ENCODE peak calls at places on chromosomes 4 and X, in six cellular contexts. W, A, L, U, Y and B are unnamed samples.
A peak's percentile ranks its signal among the peaks of the same experiment; 100 is the strongest.

GRCh38 chrX:24377911-24378468 is 17.6 kb downstream of the SUPT20HL1 start:
- DNase-seq in A (peak; percentile 44), L (no peak), W (no peak), Y (no peak), U (no peak), B (peak; percentile 77)

GRCh38 chr4:40192286-40193017 is 4.4 kb upstream of the RHOH start:
- DNase-seq in L (no peak), Y (no peak), W (no peak), A (no peak), U (no peak), B (no peak)

GRCh38 chr4:112426416-112426815 is 89.6 kb downstream of the NEUROG2 start:
- DNase-seq in U (no peak), A (no peak), W (no peak), L (no peak), Y (no peak), B (no peak)

GRCh38 chrX:110280954-110281353 is 36.9 kb downstream of the AMMECR1 start:
- DNase-seq in U (no peak), A (no peak), Y (no peak), L (no peak), W (peak; percentile 58), B (no peak)

GRCh38 chrX:13380230-13380629 is 60.4 kb upstream of the ATXN3L start:
- DNase-seq in L (no peak), Y (peak; percentile 19), W (peak; percentile 69), U (no peak), A (no peak), B (no peak)

GRCh38 chr4:185754961-185755360 is 57.0 kb downstream of the SORBS2 start:
- DNase-seq in A (no peak), U (no peak), Y (no peak), W (no peak), L (no peak), B (no peak)

GRCh38 chrX:45479196-45479834 is 278.6 kb upstream of the DIPK2B start:
- DNase-seq in U (no peak), A (no peak), W (peak; percentile 93), L (no peak), Y (peak; percentile 86), B (no peak)

GRCh38 chrX:77742788-77743476 is 43.1 kb downstream of the ATRX start:
- DNase-seq in U (no peak), W (no peak), L (no peak), A (no peak), Y (no peak), B (no peak)

GRCh38 chrX:107701493-107702121 is 73.3 kb downstream of the PRPS1 start:
- DNase-seq in L (no peak), Y (no peak), W (no peak), A (no peak), U (no peak), B (no peak)

GRCh38 chr4:1074077-1074476 is 39.3 kb downstream of the RNF212 start:
- DNase-seq in Y (no peak), L (no peak), A (no peak), W (no peak), U (no peak), B (no peak)

GRCh38 chr4:3820016-3820805 is 54.0 kb downstream of the ADRA2C start:
- DNase-seq in U (no peak), A (no peak), Y (no peak), L (no peak), W (no peak), B (no peak)

GRCh38 chr4:127400736-127401346 is 231.9 kb upstream of the INTU start:
- DNase-seq in U (peak; percentile 86), L (peak; percentile 57), Y (peak; percentile 85), W (peak; percentile 83), A (peak; percentile 19), B (peak; percentile 73)

GRCh38 chr4:105741548-105741947 is 33.0 kb downstream of the GSTCD start:
- DNase-seq in Y (no peak), W (peak; percentile 35), L (no peak), A (no peak), U (no peak), B (no peak)

GRCh38 chr4:87196146-87196545 is 24.3 kb downstream of the KLHL8 start:
- DNase-seq in L (no peak), A (no peak), W (no peak), Y (no peak), U (no peak), B (no peak)

GRCh38 chr4:58739275-58739674 is 1629.1 kb upstream of the IGFBP7 start:
- DNase-seq in Y (no peak), A (no peak), L (no peak), U (no peak), W (no peak), B (no peak)
- H2BK15ac ChIP-seq in Y (no peak overlapping the region), A (no peak overlapping the region), L (no peak overlapping the region), U (no peak overlapping the region), W (no peak overlapping the region), B (no peak overlapping the region)

DNA sequence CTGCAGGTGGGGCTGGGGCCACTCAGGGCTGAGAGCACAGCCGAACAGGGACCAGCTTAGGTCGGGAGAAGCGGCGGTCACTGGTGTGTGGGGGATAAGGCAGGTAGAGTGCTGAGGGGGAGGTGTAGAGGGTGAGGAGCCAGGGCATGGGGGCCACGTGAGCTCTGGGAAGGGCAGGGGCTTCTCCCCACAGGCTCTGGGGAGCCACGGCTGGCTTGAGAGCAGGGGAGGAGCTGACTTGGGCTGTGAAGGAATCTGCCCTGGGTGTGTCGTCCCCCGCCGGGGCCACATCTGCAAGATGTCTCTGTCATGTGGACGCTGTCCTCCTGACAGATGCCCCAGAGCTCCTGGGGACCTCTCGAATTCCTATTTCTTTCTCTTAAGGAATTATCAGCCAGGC is 15.0 kb downstream of the SH3TC1 start:
- DNase-seq in U (no peak), A (no peak), L (no peak), W (no peak), Y (no peak), B (no peak)
- H2BK15ac ChIP-seq in U (no peak overlapping the region), A (no peak overlapping the region), L (no peak overlapping the region), W (no peak overlapping the region), Y (no peak overlapping the region), B (no peak overlapping the region)

DNA sequence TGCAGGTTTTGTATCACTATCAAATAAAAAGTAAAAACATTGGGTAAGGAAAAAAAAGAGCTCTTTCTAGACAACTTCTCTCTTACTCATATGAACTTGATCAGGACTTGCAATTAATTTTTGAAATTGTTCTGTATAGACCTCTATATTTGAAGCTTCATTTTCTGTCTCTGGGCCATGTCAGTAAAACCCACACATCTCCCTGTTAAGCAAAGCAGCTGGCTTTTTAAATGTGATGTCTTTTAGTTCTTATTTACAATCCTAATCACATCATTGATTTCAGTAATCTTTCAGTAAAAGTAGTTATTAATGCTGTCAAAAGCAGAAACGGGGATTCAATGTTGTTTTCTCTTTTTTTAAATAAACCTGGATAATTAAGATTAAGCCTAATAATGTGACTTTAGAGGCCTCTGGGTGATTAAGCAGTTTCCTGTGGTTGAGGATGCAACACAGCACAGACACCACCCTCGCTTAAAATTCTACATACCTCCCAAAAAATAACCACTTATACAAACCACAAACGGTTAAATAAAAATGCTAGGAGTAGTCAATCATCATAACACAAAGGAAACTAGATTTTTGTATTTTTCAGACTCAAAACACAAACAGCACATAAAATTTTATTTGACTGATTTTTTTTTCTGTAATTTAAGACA is 5.2 kb upstream of the PCDH10 start:
- DNase-seq in U (no peak), W (no peak), A (no peak), Y (no peak), L (no peak), B (no peak)
- H2BK15ac ChIP-seq in U (no peak overlapping the region), W (no peak overlapping the region), A (no peak overlapping the region), Y (no peak overlapping the region), L (no peak overlapping the region), B (no peak overlapping the region)

GRCh38 chr4:75722417-75722816 is 2.0 kb upstream of the USO1 start:
- DNase-seq in Y (no peak), W (no peak), L (no peak), A (no peak), U (no peak), B (no peak)
- H2BK15ac ChIP-seq in Y (no peak overlapping the region), W (no peak overlapping the region), L (no peak overlapping the region), A (no peak overlapping the region), U (no peak overlapping the region), B (no peak overlapping the region)

GRCh38 chrX:28794751-28795150 is 207.5 kb downstream of the IL1RAPL1 start:
- DNase-seq in A (no peak), L (no peak), U (no peak), Y (no peak), W (no peak), B (no peak)
- H2BK15ac ChIP-seq in A (no peak overlapping the region), L (no peak overlapping the region), U (no peak overlapping the region), Y (no peak overlapping the region), W (no peak overlapping the region), B (no peak overlapping the region)

GRCh38 chr4:22842360-22842759 is 149.6 kb downstream of the GBA3 start:
- DNase-seq in L (peak; percentile 35), A (no peak), U (peak; percentile 51), Y (no peak), W (no peak), B (no peak)
- H2BK15ac ChIP-seq in L (no peak overlapping the region), A (no peak overlapping the region), U (no peak overlapping the region), Y (no peak overlapping the region), W (no peak overlapping the region), B (no peak overlapping the region)

DNA sequence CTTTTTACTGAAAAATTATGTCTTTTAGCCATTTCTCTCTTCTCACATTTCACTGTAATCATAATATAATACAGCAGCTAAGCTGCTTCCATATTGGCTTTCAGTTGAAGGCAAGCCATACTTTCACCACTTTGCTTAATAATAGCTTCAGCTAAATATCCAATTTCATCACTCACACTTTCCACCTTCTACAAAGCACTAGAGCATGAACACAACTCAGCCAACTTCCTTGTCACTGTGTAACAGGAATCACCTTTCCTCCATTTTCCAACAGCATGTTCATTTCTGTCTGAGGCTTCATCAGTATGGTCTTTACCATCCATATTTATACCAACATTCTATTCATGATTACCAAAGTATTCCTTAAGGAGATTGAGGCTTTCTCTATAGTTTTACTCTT is 219.8 kb upstream of the CTSO start:
- DNase-seq in U (no peak), L (no peak), Y (no peak), W (no peak), A (no peak), B (no peak)
- H2BK15ac ChIP-seq in U (no peak overlapping the region), L (no peak overlapping the region), Y (no peak overlapping the region), W (no peak overlapping the region), A (no peak overlapping the region), B (no peak overlapping the region)